ENCODE peak calls at places on chromosomes 7 and 10, in eight cellular contexts. K is CD4-positive, alpha-beta T cell; D is stimulated activated effector memory CD8-positive, alpha-beta T cell treated with anti-CD3 and anti-CD28 coated beads, Interleukin-12 subunit alpha, Interleukin-12 subunit beta, amount 100 ng/mL, for 72 hours; W is mammary epithelial cell; T is AG09309; A is NCI-H2081; R is stimulated activated CD4-positive, alpha-beta T cell treated with anti-CD3 and anti-CD28 coated beads, TNF-alpha, amount 100 ng/mL, for 1 hour; N is neural progenitor cell. M is an unnamed sample.

GRCh38 chr7:129678606-129679005 is 67.1 kb downstream of the NRF1 start:
- DNase-seq in K (no peak), R (no peak), D (no peak), W (no peak), A (no peak), N (no peak), T (no peak), M (no peak)

GRCh38 chr7:139387594-139387993 is 27.9 kb downstream of the LUC7L2 start:
- DNase-seq in N (no peak), R (no peak), W (no peak), K (no peak), A (no peak), D (no peak), T (no peak), M (no peak)

GRCh38 chr10:129031233-129032150 is 435.5 kb upstream of the MGMT start:
- DNase-seq in T (no peak), W (peak; percentile 1), D (peak; percentile 17), N (peak; percentile 83), K (peak; percentile 34), A (no peak), R (no peak), M (no peak)

GRCh38 chr7:27113991-27114866 is 11.7 kb upstream of the HOXA2 start:
- DNase-seq in A (peak; percentile 34), N (no peak), T (no peak), D (no peak), K (no peak), W (peak; percentile 68), R (no peak), M (no peak)

GRCh38 chr7:142519077-142519789 is 230.0 kb upstream of the PRSS1 start:
- DNase-seq in N (no peak), K (no peak), R (no peak), T (no peak), A (no peak), D (no peak), W (no peak), M (no peak)

GRCh38 chr10:33509231-33509871 is 174.9 kb upstream of the NRP1 start:
- DNase-seq in W (peak; percentile 91), N (no peak), D (no peak), A (peak; percentile 40), K (no peak), T (no peak), R (no peak), M (no peak)

GRCh38 chr7:48760528-48761265 is 163.7 kb upstream of the CDC14C start:
- DNase-seq in R (no peak), W (peak; percentile 6), D (no peak), A (no peak), K (no peak), N (no peak), T (no peak), M (no peak)

GRCh38 chr7:95794917-95795515 is 22.7 kb downstream of the DYNC1I1 start:
- DNase-seq in N (peak; percentile 55), R (no peak), T (no peak), W (no peak), A (peak; percentile 51), D (no peak), K (no peak), M (no peak)

GRCh38 chr10:86308056-86308455 is 58.5 kb downstream of the GRID1 start:
- DNase-seq in T (no peak), A (no peak), N (no peak), R (no peak), K (no peak), D (no peak), W (no peak), M (no peak)

GRCh38 chr7:24715661-24716479 is 41.4 kb downstream of the GSDME start:
- DNase-seq in N (peak; percentile 63), T (no peak), D (no peak), R (no peak), W (no peak), A (peak; percentile 5), K (no peak), M (no peak)

GRCh38 chr10:124369066-124369465 is 49.7 kb downstream of the OAT start:
- DNase-seq in W (no peak), A (no peak), N (no peak), T (no peak), D (no peak), K (no peak), R (no peak), M (no peak)

GRCh38 chr10:7471720-7472367 is 61.0 kb upstream of the SFMBT2 start:
- DNase-seq in K (no peak), W (no peak), A (no peak), T (no peak), R (no peak), D (no peak), N (no peak), M (no peak)

GRCh38 chr7:47539398-47540052 is 42.4 kb downstream of the TNS3 start:
- DNase-seq in D (no peak), N (no peak), W (no peak), T (no peak), R (no peak), A (no peak), K (no peak), M (no peak)

GRCh38 chr7:69823151-69823744 is 225.0 kb downstream of the AUTS2 start:
- DNase-seq in R (no peak), W (no peak), N (no peak), K (no peak), A (peak; percentile 69), D (no peak), T (no peak), M (no peak)

GRCh38 chr7:8254667-8255066 is 7.3 kb downstream of the ICA1 start:
- DNase-seq in A (peak; percentile 86), R (no peak), N (no peak), T (no peak), W (no peak), D (no peak), K (no peak), M (no peak)